ENCODE peak calls at places on chromosomes 5 and 9, in eight cellular contexts. S is mucosa of descending colon, X is fibroblast of lung, M is endothelial cell, G is heart right ventricle, E is PC-3, D is choroid plexus epithelial cell, Q is HFFc6. P is an unnamed sample.

GRCh38 chr9:104903609-104904008 is 24.3 kb downstream of the ABCA1 start:
- DNase-seq in D (peak), Q (peak), X (peak), M (no peak), E (no peak), S (no peak), G (no peak), P (no peak)

GRCh38 chr9:131807131-131807990 is 67.5 kb upstream of the RAPGEF1 start:
- DNase-seq in M (peak), D (no peak), E (no peak), Q (no peak), X (no peak), G (no peak), S (no peak), P (no peak)

GRCh38 chr5:170573119-170573518 is 69.3 kb downstream of the KCNIP1 start:
- DNase-seq in G (no peak), Q (no peak), D (no peak), X (no peak), E (no peak), M (no peak), S (no peak), P (no peak)

GRCh38 chr5:135493406-135494180 is 41.4 kb upstream of the TIFAB start:
- DNase-seq in E (peak), G (no peak), M (no peak), X (peak), D (peak), Q (peak), S (no peak), P (peak)

GRCh38 chr5:83583859-83584258 is 112.3 kb downstream of the VCAN start:
- DNase-seq in E (peak), M (no peak), G (no peak), Q (peak), S (no peak), X (peak), D (peak), P (peak)

GRCh38 chr9:89593776-89594427 is 10.9 kb upstream of the GADD45G start:
- DNase-seq in D (peak), X (peak), G (no peak), S (peak), M (peak), Q (peak), E (peak), P (peak)

GRCh38 chr9:128098017-128098935 is 29.3 kb downstream of the PTGES2 start:
- DNase-seq in M (peak), S (peak), D (peak), E (peak), Q (peak), G (peak), X (peak), P (peak)

GRCh38 chr5:10233505-10233904 is 16.2 kb downstream of the ATPSCKMT start:
- DNase-seq in X (peak), S (no peak), M (peak), D (peak), E (peak), G (no peak), Q (peak), P (no peak)

GRCh38 chr5:151082976-151083651 is 2.3 kb upstream of the TNIP1 start:
- DNase-seq in S (peak), E (peak), Q (no peak), X (peak), G (no peak), D (no peak), M (no peak), P (peak)

GRCh38 chr5:91176288-91177016 is 206.7 kb downstream of the ARRDC3 start:
- DNase-seq in S (no peak), D (peak), Q (no peak), G (no peak), M (no peak), E (no peak), X (peak), P (no peak)

GRCh38 chr5:107917983-107918382 is 247.2 kb upstream of the EFNA5 start:
- DNase-seq in G (no peak), X (peak), E (no peak), Q (no peak), S (no peak), D (peak), M (no peak), P (no peak)

GRCh38 chr9:125904155-125904841 is 157.1 kb downstream of the PBX3 start:
- DNase-seq in G (no peak), M (no peak), D (peak), Q (no peak), E (peak), X (peak), S (no peak), P (no peak)

GRCh38 chr5:77952811-77953210 is 176.7 kb upstream of the TBCA start:
- DNase-seq in X (peak), G (no peak), Q (no peak), M (no peak), S (no peak), D (peak), E (peak), P (no peak)

GRCh38 chr9:129930743-129931142 is 95.5 kb downstream of the USP20 start:
- DNase-seq in D (no peak), X (no peak), Q (no peak), M (no peak), G (no peak), E (no peak), S (no peak), P (no peak)

GRCh38 chr5:172833691-172834569 is at the start of gene ERGIC1:
- DNase-seq in Q (peak), S (peak), E (peak), D (peak), G (peak), M (peak), X (peak), P (peak)

GRCh38 chr9:24293391-24293790 is 252.3 kb downstream of the IZUMO3 start:
- DNase-seq in G (no peak), M (no peak), D (no peak), E (no peak), S (no peak), Q (no peak), X (no peak), P (no peak)

GRCh38 chr5:34715711-34716110 is 59.6 kb downstream of the RAI14 start:
- DNase-seq in S (no peak), Q (peak), X (peak), D (peak), M (no peak), G (no peak), E (peak), P (no peak)

GRCh38 chr5:82421119-82421518 is 143.0 kb upstream of the RPS23 start:
- DNase-seq in S (no peak), E (peak), M (no peak), X (peak), Q (peak), G (no peak), D (peak), P (peak)

GRCh38 chr5:14869286-14870164 is 2.1 kb downstream of the ANKH start:
- DNase-seq in M (no peak), Q (no peak), D (no peak), G (no peak), X (peak), S (no peak), E (peak), P (no peak)

GRCh38 chr5:73030995-73031394 is 75.2 kb downstream of the FCHO2 start:
- DNase-seq in S (no peak), X (peak), M (no peak), Q (peak), E (peak), G (no peak), D (peak), P (peak)

GRCh38 chr9:87613265-87614111 is 112.4 kb upstream of the CTSL start:
- DNase-seq in D (peak), X (peak), M (no peak), G (no peak), S (no peak), Q (no peak), E (no peak), P (no peak)

GRCh38 chr9:132163457-132163875 is 1.6 kb downstream of the NTNG2 start:
- DNase-seq in D (peak), M (no peak), E (no peak), S (no peak), X (peak), Q (no peak), G (no peak), P (no peak)

GRCh38 chr9:127519301-127520166 is 68.2 kb downstream of the LRSAM1 start:
- DNase-seq in D (peak), M (no peak), G (no peak), Q (peak), E (peak), S (no peak), X (peak), P (peak)

GRCh38 chr5:3818612-3819011 is 223.0 kb downstream of the IRX1 start:
- DNase-seq in M (no peak), Q (no peak), X (no peak), G (no peak), S (no peak), D (no peak), E (no peak), P (no peak)

GRCh38 chr5:14851999-14852526 is 19.5 kb downstream of the ANKH start:
- DNase-seq in D (no peak), X (no peak), S (no peak), E (no peak), G (no peak), M (no peak), Q (no peak), P (no peak)

GRCh38 chr5:141746395-141746794 is 64.4 kb upstream of the ARAP3 start:
- DNase-seq in Q (no peak), X (no peak), M (no peak), G (no peak), D (no peak), E (no peak), S (no peak), P (no peak)

GRCh38 chr5:19179561-19179960 is 808.4 kb downstream of the CDH18 start:
- DNase-seq in X (no peak), S (no peak), D (no peak), G (no peak), Q (no peak), M (no peak), E (no peak), P (no peak)

GRCh38 chr5:122089614-122090013 is 11.6 kb upstream of the LOX start:
- DNase-seq in D (peak), X (peak), M (no peak), Q (peak), S (no peak), E (no peak), G (no peak), P (no peak)

GRCh38 chr5:143064207-143064606 is 294.0 kb downstream of the ARHGAP26 start:
- DNase-seq in D (no peak), E (peak), M (no peak), X (peak), G (no peak), S (no peak), Q (peak), P (peak)

GRCh38 chr5:45162974-45163373 is 354.2 kb downstream of the MRPS30 start:
- DNase-seq in E (no peak), X (no peak), M (no peak), S (no peak), Q (no peak), D (no peak), G (no peak), P (no peak)

DNA sequence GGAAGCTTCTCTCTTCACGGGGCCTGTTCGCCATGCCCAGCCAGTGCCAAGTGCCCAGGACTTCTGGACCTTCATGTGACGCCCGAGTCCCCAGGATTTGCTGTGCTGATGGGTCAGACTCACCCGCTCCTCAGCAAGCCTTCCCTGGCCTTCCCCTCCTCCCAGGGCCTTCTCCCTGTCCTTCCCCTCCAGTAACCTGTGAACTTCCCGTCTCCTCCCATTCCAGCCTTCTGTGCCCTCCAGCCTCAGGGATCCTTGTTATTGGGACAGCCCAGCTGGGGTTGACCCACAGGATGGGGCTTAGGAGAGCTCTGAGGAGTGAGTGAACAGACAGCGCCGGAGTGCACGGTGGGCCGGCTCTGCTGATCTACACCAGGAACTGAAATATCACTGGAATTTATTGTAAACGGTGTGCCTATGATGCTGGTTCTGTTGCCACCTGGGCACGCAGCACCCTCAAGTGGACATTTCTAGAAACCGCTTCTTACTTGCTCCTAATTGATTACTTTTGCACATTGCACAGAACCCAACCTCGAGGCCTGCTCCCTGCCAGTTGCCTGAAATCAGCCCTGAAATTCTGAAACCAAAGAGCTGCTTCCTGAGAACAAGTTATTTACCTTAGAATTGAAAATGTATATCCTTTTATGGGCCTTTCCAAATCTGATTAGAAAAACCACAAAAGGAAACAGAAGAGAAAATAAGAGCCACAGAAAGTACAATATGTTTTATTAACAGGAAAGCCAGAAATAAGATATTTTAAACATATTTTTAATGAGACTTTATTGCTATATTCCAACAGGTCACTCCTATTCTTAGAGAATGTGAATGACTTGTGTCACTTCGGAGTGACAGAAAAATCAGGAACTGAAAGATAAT is 1.6 kb downstream of the SPAAR start:
- DNase-seq in E (peak), D (peak), M (peak), Q (peak), X (peak), G (peak), S (peak), P (peak)
- TF ChIP-seq CTCF in E (peak), D (peak), M (peak), Q (peak), X (peak), G (peak), S (peak), P (peak)

DNA sequence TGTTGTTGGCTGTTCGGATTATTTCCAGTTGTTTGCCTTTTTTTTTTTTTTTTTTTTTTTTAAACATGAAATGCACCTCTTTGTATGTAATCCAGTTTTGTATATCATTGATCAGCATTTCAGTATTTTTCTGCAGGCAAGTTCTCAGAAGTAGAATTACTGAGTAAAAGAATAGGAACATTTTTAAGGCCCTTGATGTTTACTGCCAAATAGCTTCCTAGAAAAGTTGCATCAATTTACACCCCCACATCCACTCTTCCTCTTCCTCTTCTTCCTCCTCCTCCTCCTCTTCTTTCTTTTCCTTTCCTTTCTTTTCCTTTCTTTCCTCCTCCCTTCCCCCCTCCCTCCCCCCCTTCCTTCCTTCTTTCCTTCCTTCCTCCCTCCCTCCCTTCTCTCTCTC is 69.4 kb upstream of the ENTREP1 start:
- DNase-seq in M (no peak), E (no peak), G (no peak), X (no peak), Q (no peak), D (no peak), S (no peak), P (no peak)
- TF ChIP-seq CTCF in M (no peak), E (no peak), G (no peak), X (no peak), Q (no peak), D (no peak), S (no peak), P (no peak)

GRCh38 chr9:21316860-21317259 is 11.7 kb upstream of the IFNA5 start:
- DNase-seq in D (no peak), S (no peak), M (no peak), E (peak), Q (no peak), G (peak), X (no peak), P (no peak)
- TF ChIP-seq CTCF in D (no peak), S (no peak), M (no peak), E (no peak), Q (no peak), G (no peak), X (no peak), P (peak)

DNA sequence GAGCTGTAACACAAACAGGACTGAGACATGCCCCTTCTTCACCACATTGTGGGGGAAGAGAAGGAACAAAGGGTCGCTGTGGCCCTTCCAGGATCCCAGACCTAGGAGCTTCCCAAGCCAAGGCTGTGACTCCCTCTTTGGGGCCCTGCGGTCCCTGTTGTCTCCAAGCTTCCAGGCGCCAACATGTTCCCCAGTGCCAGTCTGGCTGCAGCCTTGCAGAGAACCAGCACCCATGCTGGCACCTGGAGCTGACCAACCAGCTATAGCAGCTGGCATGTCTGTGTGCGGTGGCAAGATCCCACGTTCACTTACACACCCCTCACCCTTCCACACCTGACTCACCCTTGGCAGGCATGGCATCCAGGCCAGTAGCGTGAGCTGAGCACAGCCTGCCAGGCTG is 20.7 kb upstream of the FANCC start:
- DNase-seq in X (no peak), Q (no peak), E (no peak), M (no peak), S (no peak), G (no peak), D (no peak), P (no peak)
- TF ChIP-seq CTCF in X (no peak), Q (no peak), E (no peak), M (no peak), S (no peak), G (no peak), D (no peak), P (no peak)

DNA sequence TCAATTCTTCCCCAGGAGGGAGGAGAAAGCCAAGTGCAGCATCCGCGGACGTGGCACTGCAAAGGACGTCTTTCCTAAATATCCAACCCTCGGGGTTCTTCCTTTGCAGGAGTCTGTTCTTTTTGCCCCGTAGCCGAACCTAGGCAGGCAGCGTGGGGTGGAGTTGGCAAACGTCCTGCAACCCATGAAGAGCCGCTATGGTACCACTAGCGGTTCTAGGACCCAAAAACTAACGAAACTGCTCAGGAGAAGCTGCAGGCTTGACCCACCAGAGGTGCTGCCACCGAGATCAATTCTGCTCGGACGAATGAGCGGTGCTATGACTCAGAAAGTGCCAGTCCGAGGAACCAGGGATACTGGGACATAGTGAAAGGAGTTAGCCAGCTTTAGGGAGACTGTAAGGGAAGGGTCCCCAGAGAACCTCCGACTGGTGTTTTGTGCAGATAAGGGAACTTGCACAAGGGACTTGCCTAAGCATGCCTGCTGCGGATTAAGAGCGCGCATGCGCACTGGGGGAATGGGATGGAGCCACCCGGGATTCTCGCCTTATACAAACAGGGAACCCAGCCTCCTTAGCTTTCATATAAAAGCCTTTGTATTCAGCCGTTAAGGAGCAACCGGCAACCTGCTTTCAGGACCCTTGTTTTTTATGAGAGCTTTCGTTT is 32.7 kb downstream of the ANXA2R start:
- DNase-seq in G (peak), M (peak), E (peak), S (peak), X (peak), Q (peak), D (peak), P (peak)
- TF ChIP-seq CTCF in G (no peak), M (no peak), E (no peak), S (no peak), X (no peak), Q (no peak), D (no peak), P (no peak)

DNA sequence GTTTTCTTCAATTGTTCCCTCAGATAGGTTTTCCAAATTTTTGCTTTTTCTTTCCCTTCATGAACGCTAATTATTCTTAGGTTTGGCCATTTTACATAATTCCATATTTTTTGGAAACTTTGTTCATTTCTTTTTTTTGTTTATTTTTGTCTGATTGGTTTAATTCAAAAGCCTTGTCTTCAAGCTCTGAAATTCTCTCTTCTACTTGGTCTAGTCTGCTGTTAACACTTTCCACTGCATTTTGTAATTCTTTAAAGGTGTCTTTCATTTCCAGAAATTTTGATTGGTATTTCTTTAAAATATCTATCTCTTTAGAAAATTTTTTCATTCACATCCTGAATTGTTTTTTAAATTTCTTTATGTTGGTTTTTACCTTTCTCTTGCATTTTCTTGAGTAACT is 63.9 kb upstream of the VLDLR start:
- DNase-seq in X (no peak), S (no peak), D (no peak), M (no peak), E (no peak), G (no peak), Q (no peak), P (no peak)
- TF ChIP-seq CTCF in X (no peak), S (no peak), D (no peak), M (no peak), E (no peak), G (no peak), Q (no peak), P (no peak)

DNA sequence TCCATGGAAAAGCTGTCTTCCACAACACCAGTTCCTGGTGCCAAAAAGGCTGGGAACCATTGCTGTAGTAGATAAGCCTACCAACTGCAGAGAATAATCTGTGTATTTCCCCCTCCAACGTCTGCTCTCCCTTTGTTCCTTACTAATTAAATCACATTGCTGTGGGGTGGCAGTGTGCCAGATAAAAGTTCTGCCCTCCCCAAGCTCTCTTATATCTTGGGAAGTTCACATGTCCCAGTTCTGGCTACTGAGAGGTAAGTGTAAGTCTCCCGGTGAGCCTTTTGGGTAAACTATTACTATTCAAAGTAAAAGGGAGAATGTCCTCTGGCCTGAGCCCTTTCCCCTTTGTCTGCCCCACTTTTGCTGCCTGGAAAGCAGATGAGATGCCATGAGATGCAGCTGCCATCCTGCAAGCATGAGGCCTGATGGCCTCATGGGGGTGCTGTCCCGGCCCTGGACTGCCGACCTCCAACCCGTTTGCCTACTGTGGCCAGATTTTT is 14.7 kb downstream of the ENC1 start:
- DNase-seq in X (peak), Q (no peak), E (no peak), S (no peak), G (no peak), M (peak), D (peak), P (no peak)
- TF ChIP-seq CTCF in X (no peak), Q (peak), E (peak), S (no peak), G (no peak), M (peak), D (peak), P (no peak)

P was measured in RWPE1.